ENCODE peak calls at places on chromosomes 3 and 15, in nine cellular contexts. One of them, this sample, is unnamed.

GRCh38 chr3:134079761-134080160 is 50.0 kb upstream of the SLCO2A1 start:
- DNase-seq in fibroblast of mammary gland: no peak
- DNase-seq in HFF-Myc: no peak
- DNase-seq in suprapubic skin: no peak
- DNase-seq in NB4: no peak
- DNase-seq in epithelial cell of proximal tubule: no peak
- DNase-seq in heart left ventricle: no peak
- DNase-seq in neural progenitor cell: no peak
- DNase-seq in spleen: no peak
- DNase-seq in this sample: no peak

GRCh38 chr3:149566296-149566945 is 91.4 kb downstream of the WWTR1 start:
- DNase-seq in fibroblast of mammary gland: peak
- DNase-seq in HFF-Myc: no peak
- DNase-seq in suprapubic skin: no peak
- DNase-seq in NB4: no peak
- DNase-seq in epithelial cell of proximal tubule: no peak
- DNase-seq in heart left ventricle: no peak
- DNase-seq in neural progenitor cell: no peak
- DNase-seq in spleen: no peak
- DNase-seq in this sample: peak

GRCh38 chr3:189588061-189588817 is 43.0 kb upstream of the TP63 start:
- DNase-seq in fibroblast of mammary gland: peak
- DNase-seq in HFF-Myc: no peak
- DNase-seq in suprapubic skin: no peak
- DNase-seq in NB4: no peak
- DNase-seq in epithelial cell of proximal tubule: no peak
- DNase-seq in heart left ventricle: no peak
- DNase-seq in neural progenitor cell: no peak
- DNase-seq in spleen: no peak
- DNase-seq in this sample: peak

GRCh38 chr15:55318588-55319494 is at the start of the genes PIGB and PIGBOS1:
- DNase-seq in fibroblast of mammary gland: peak
- DNase-seq in HFF-Myc: peak
- DNase-seq in suprapubic skin: peak
- DNase-seq in NB4: peak
- DNase-seq in epithelial cell of proximal tubule: peak
- DNase-seq in heart left ventricle: peak
- DNase-seq in neural progenitor cell: peak
- DNase-seq in spleen: peak
- DNase-seq in this sample: peak

GRCh38 chr3:170716172-170716800 is 130.4 kb upstream of the SLC7A14 start:
- DNase-seq in fibroblast of mammary gland: no peak
- DNase-seq in HFF-Myc: no peak
- DNase-seq in suprapubic skin: no peak
- DNase-seq in NB4: no peak
- DNase-seq in epithelial cell of proximal tubule: no peak
- DNase-seq in heart left ventricle: no peak
- DNase-seq in neural progenitor cell: no peak
- DNase-seq in spleen: no peak
- DNase-seq in this sample: no peak

GRCh38 chr15:66866651-66867050 is 164.6 kb downstream of the SMAD6 start:
- DNase-seq in fibroblast of mammary gland: no peak
- DNase-seq in HFF-Myc: no peak
- DNase-seq in suprapubic skin: no peak
- DNase-seq in NB4: no peak
- DNase-seq in epithelial cell of proximal tubule: no peak
- DNase-seq in heart left ventricle: no peak
- DNase-seq in neural progenitor cell: no peak
- DNase-seq in spleen: no peak
- DNase-seq in this sample: no peak

GRCh38 chr15:94080416-94080815 is 150.9 kb upstream of the MCTP2 start:
- DNase-seq in fibroblast of mammary gland: peak
- DNase-seq in HFF-Myc: peak
- DNase-seq in suprapubic skin: peak
- DNase-seq in NB4: peak
- DNase-seq in epithelial cell of proximal tubule: no peak
- DNase-seq in heart left ventricle: peak
- DNase-seq in neural progenitor cell: no peak
- DNase-seq in spleen: no peak
- DNase-seq in this sample: peak

GRCh38 chr3:84906065-84906464 is 52.7 kb upstream of the CADM2 start:
- DNase-seq in fibroblast of mammary gland: no peak
- DNase-seq in HFF-Myc: no peak
- DNase-seq in suprapubic skin: no peak
- DNase-seq in NB4: no peak
- DNase-seq in epithelial cell of proximal tubule: no peak
- DNase-seq in heart left ventricle: no peak
- DNase-seq in neural progenitor cell: no peak
- DNase-seq in spleen: no peak
- DNase-seq in this sample: no peak

GRCh38 chr3:14721126-14721864 is 46.4 kb downstream of the C3orf20 start:
- DNase-seq in fibroblast of mammary gland: no peak
- DNase-seq in HFF-Myc: no peak
- DNase-seq in suprapubic skin: peak
- DNase-seq in NB4: no peak
- DNase-seq in epithelial cell of proximal tubule: no peak
- DNase-seq in heart left ventricle: no peak
- DNase-seq in neural progenitor cell: no peak
- DNase-seq in spleen: no peak
- DNase-seq in this sample: no peak

GRCh38 chr15:63135804-63136203 is 14.1 kb downstream of the LACTB start:
- DNase-seq in fibroblast of mammary gland: peak
- DNase-seq in HFF-Myc: no peak
- DNase-seq in suprapubic skin: no peak
- DNase-seq in NB4: peak
- DNase-seq in epithelial cell of proximal tubule: no peak
- DNase-seq in heart left ventricle: no peak
- DNase-seq in neural progenitor cell: no peak
- DNase-seq in spleen: no peak
- DNase-seq in this sample: peak

GRCh38 chr15:94236638-94237037 is 5.3 kb downstream of the MCTP2 start:
- DNase-seq in fibroblast of mammary gland: no peak
- DNase-seq in HFF-Myc: no peak
- DNase-seq in suprapubic skin: no peak
- DNase-seq in NB4: no peak
- DNase-seq in epithelial cell of proximal tubule: no peak
- DNase-seq in heart left ventricle: no peak
- DNase-seq in neural progenitor cell: no peak
- DNase-seq in spleen: no peak
- DNase-seq in this sample: no peak

GRCh38 chr15:81351651-81352050 is 22.4 kb downstream of the TMC3 start:
- DNase-seq in fibroblast of mammary gland: no peak
- DNase-seq in HFF-Myc: no peak
- DNase-seq in suprapubic skin: no peak
- DNase-seq in NB4: no peak
- DNase-seq in epithelial cell of proximal tubule: no peak
- DNase-seq in heart left ventricle: no peak
- DNase-seq in neural progenitor cell: no peak
- DNase-seq in spleen: no peak
- DNase-seq in this sample: no peak

GRCh38 chr15:62071711-62072308 is 5.0 kb downstream of the C2CD4A start:
- DNase-seq in fibroblast of mammary gland: peak
- DNase-seq in HFF-Myc: no peak
- DNase-seq in suprapubic skin: no peak
- DNase-seq in NB4: peak
- DNase-seq in epithelial cell of proximal tubule: no peak
- DNase-seq in heart left ventricle: no peak
- DNase-seq in neural progenitor cell: peak
- DNase-seq in spleen: no peak
- DNase-seq in this sample: peak

GRCh38 chr3:18609184-18609583 is 184.0 kb upstream of the SATB1 start:
- DNase-seq in fibroblast of mammary gland: no peak
- DNase-seq in HFF-Myc: no peak
- DNase-seq in suprapubic skin: no peak
- DNase-seq in NB4: no peak
- DNase-seq in epithelial cell of proximal tubule: no peak
- DNase-seq in heart left ventricle: no peak
- DNase-seq in neural progenitor cell: no peak
- DNase-seq in spleen: no peak
- DNase-seq in this sample: no peak

GRCh38 chr15:45456212-45457106 is 66.1 kb downstream of the SLC30A4 start:
- DNase-seq in fibroblast of mammary gland: peak
- DNase-seq in HFF-Myc: peak
- DNase-seq in suprapubic skin: no peak
- DNase-seq in NB4: peak
- DNase-seq in epithelial cell of proximal tubule: peak
- DNase-seq in heart left ventricle: peak
- DNase-seq in neural progenitor cell: no peak
- DNase-seq in spleen: peak
- DNase-seq in this sample: peak

GRCh38 chr3:150760431-150761200 is 2.4 kb downstream of the SIAH2 start:
- DNase-seq in fibroblast of mammary gland: no peak
- DNase-seq in HFF-Myc: no peak
- DNase-seq in suprapubic skin: no peak
- DNase-seq in NB4: no peak
- DNase-seq in epithelial cell of proximal tubule: no peak
- DNase-seq in heart left ventricle: no peak
- DNase-seq in neural progenitor cell: no peak
- DNase-seq in spleen: no peak
- DNase-seq in this sample: no peak

GRCh38 chr3:32077260-32078084 is 28.9 kb upstream of the GPD1L start:
- DNase-seq in fibroblast of mammary gland: peak
- DNase-seq in HFF-Myc: no peak
- DNase-seq in suprapubic skin: no peak
- DNase-seq in NB4: no peak
- DNase-seq in epithelial cell of proximal tubule: no peak
- DNase-seq in heart left ventricle: no peak
- DNase-seq in neural progenitor cell: no peak
- DNase-seq in spleen: no peak
- DNase-seq in this sample: peak

GRCh38 chr15:30904812-30905211 is 1.1 kb downstream of the FAN1 start:
- DNase-seq in fibroblast of mammary gland: no peak
- DNase-seq in HFF-Myc: no peak
- DNase-seq in suprapubic skin: no peak
- DNase-seq in NB4: peak
- DNase-seq in epithelial cell of proximal tubule: no peak
- DNase-seq in heart left ventricle: no peak
- DNase-seq in neural progenitor cell: no peak
- DNase-seq in spleen: no peak
- DNase-seq in this sample: no peak

GRCh38 chr15:30905821-30906220 is 2.1 kb downstream of the FAN1 start:
- DNase-seq in fibroblast of mammary gland: no peak
- DNase-seq in HFF-Myc: no peak
- DNase-seq in suprapubic skin: no peak
- DNase-seq in NB4: no peak
- DNase-seq in epithelial cell of proximal tubule: no peak
- DNase-seq in heart left ventricle: no peak
- DNase-seq in neural progenitor cell: no peak
- DNase-seq in spleen: no peak
- DNase-seq in this sample: peak

GRCh38 chr15:30901889-30902288 is 1.8 kb upstream of the FAN1 start:
- DNase-seq in fibroblast of mammary gland: no peak
- DNase-seq in HFF-Myc: no peak
- DNase-seq in suprapubic skin: no peak
- DNase-seq in NB4: no peak
- DNase-seq in epithelial cell of proximal tubule: no peak
- DNase-seq in heart left ventricle: no peak
- DNase-seq in neural progenitor cell: no peak
- DNase-seq in spleen: no peak
- DNase-seq in this sample: no peak

GRCh38 chr15:30906366-30906765 is 2.7 kb downstream of the FAN1 start:
- DNase-seq in fibroblast of mammary gland: no peak
- DNase-seq in HFF-Myc: no peak
- DNase-seq in suprapubic skin: no peak
- DNase-seq in NB4: no peak
- DNase-seq in epithelial cell of proximal tubule: no peak
- DNase-seq in heart left ventricle: no peak
- DNase-seq in neural progenitor cell: no peak
- DNase-seq in spleen: no peak
- DNase-seq in this sample: no peak

DNA sequence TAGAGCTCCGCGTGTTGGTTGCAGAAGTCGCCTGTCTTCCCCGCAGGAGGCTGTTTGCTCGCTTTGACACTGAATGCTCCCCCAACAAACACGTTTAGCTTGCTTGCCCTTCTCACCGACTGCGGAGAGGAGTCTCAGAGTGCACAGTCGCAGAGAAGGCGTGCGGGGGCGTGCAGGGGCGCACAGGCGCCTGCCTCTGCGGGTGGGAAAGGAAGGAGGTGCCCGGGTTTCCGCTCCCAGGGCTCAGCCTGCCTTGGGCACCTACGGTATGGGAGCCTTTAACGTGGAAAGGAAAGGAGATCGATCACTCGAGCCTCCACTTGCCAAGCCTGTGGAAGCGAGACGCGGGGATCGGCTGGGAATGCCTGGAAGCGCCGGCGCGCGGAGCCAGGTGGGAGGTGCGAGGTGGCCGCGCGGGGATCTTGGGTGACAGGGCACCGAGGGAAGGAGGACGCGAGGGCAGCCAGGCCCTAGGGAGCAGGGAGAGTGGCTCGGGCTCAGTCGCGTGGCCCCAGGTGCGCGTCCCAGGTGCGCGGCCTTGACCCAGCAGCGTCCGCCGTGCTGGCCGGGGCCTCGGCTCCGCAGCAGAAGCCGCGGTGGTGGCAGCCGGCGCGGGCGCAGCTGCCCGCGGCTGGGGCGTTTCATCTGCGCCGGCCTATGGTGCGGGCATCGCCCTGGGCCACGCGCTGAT is at the start of gene FAN1:
- DNase-seq in fibroblast of mammary gland: peak
- DNase-seq in HFF-Myc: peak
- DNase-seq in suprapubic skin: peak
- DNase-seq in NB4: peak
- DNase-seq in epithelial cell of proximal tubule: no peak
- DNase-seq in heart left ventricle: peak
- DNase-seq in neural progenitor cell: peak
- DNase-seq in spleen: peak
- DNase-seq in this sample: peak
- TF ChIP-seq CTCF in fibroblast of mammary gland: no peak
- TF ChIP-seq CTCF in HFF-Myc: no peak
- TF ChIP-seq CTCF in suprapubic skin: no peak
- TF ChIP-seq CTCF in NB4: no peak
- TF ChIP-seq CTCF in epithelial cell of proximal tubule: no peak
- TF ChIP-seq CTCF in heart left ventricle: no peak
- TF ChIP-seq CTCF in neural progenitor cell: no peak
- TF ChIP-seq CTCF in spleen: no peak
- TF ChIP-seq CTCF in this sample: no peak

GRCh38 chr3:122943828-122944190 is 83.8 kb downstream of the SEMA5B start:
- DNase-seq in fibroblast of mammary gland: no peak
- DNase-seq in HFF-Myc: no peak
- DNase-seq in suprapubic skin: no peak
- DNase-seq in NB4: no peak
- DNase-seq in epithelial cell of proximal tubule: no peak
- DNase-seq in heart left ventricle: no peak
- DNase-seq in neural progenitor cell: no peak
- DNase-seq in spleen: peak
- DNase-seq in this sample: no peak
- H3K4me3 ChIP-seq in fibroblast of mammary gland: no peak
- H3K4me3 ChIP-seq in HFF-Myc: no peak
- H3K4me3 ChIP-seq in suprapubic skin: no peak
- H3K4me3 ChIP-seq in NB4: no peak
- H3K4me3 ChIP-seq in epithelial cell of proximal tubule: no peak
- H3K4me3 ChIP-seq in heart left ventricle: no peak
- H3K4me3 ChIP-seq in neural progenitor cell: no peak
- H3K4me3 ChIP-seq in spleen: no peak
- H3K4me3 ChIP-seq in this sample: no peak

GRCh38 chr3:5232570-5232969 is 45.1 kb downstream of the EDEM1 start:
- DNase-seq in fibroblast of mammary gland: no peak
- DNase-seq in HFF-Myc: no peak
- DNase-seq in suprapubic skin: no peak
- DNase-seq in NB4: no peak
- DNase-seq in epithelial cell of proximal tubule: no peak
- DNase-seq in heart left ventricle: no peak
- DNase-seq in neural progenitor cell: peak
- DNase-seq in spleen: no peak
- DNase-seq in this sample: no peak
- TF ChIP-seq CTCF in fibroblast of mammary gland: no peak
- TF ChIP-seq CTCF in HFF-Myc: peak
- TF ChIP-seq CTCF in suprapubic skin: no peak
- TF ChIP-seq CTCF in NB4: no peak
- TF ChIP-seq CTCF in epithelial cell of proximal tubule: peak
- TF ChIP-seq CTCF in heart left ventricle: no peak
- TF ChIP-seq CTCF in neural progenitor cell: peak
- TF ChIP-seq CTCF in spleen: no peak
- TF ChIP-seq CTCF in this sample: peak

GRCh38 chr3:46538803-46539442 is 27.2 kb downstream of the LRRC2 start:
- DNase-seq in fibroblast of mammary gland: peak
- DNase-seq in HFF-Myc: no peak
- DNase-seq in suprapubic skin: peak
- DNase-seq in NB4: peak
- DNase-seq in epithelial cell of proximal tubule: no peak
- DNase-seq in heart left ventricle: peak
- DNase-seq in neural progenitor cell: no peak
- DNase-seq in spleen: peak
- DNase-seq in this sample: peak
- H3K4me3 ChIP-seq in fibroblast of mammary gland: no peak
- H3K4me3 ChIP-seq in HFF-Myc: no peak
- H3K4me3 ChIP-seq in suprapubic skin: no peak
- H3K4me3 ChIP-seq in NB4: peak
- H3K4me3 ChIP-seq in epithelial cell of proximal tubule: no peak
- H3K4me3 ChIP-seq in heart left ventricle: peak
- H3K4me3 ChIP-seq in neural progenitor cell: no peak
- H3K4me3 ChIP-seq in spleen: no peak
- H3K4me3 ChIP-seq in this sample: no peak